ENCODE peak calls at places on chromosomes 3 and 15, in six cellular contexts. One of them, this sample, is unnamed.

GRCh38 chr15:75565062-75565970 is 13.8 kb downstream of the PTPN9 start:
- DNase-seq in adrenal gland: no peak
- DNase-seq in lower lobe of right lung: no peak
- DNase-seq in ovary: no peak
- DNase-seq in AG04450: no peak
- DNase-seq in colonic mucosa: no peak
- DNase-seq in this sample: no peak

GRCh38 chr3:186487819-186488218 is 56.4 kb downstream of the CRYGS start:
- DNase-seq in ovary: no peak
- DNase-seq in lower lobe of right lung: no peak
- DNase-seq in colonic mucosa: no peak
- DNase-seq in adrenal gland: no peak
- DNase-seq in AG04450: no peak
- DNase-seq in this sample: no peak

GRCh38 chr15:85839637-85840036 is 44.9 kb upstream of the KLHL25 start:
- DNase-seq in lower lobe of right lung: no peak
- DNase-seq in ovary: no peak
- DNase-seq in adrenal gland: no peak
- DNase-seq in colonic mucosa: no peak
- DNase-seq in AG04450: no peak
- DNase-seq in this sample: no peak

GRCh38 chr15:57375827-57376694 is at the start of gene CGNL1:
- DNase-seq in lower lobe of right lung: peak; percentile 56
- DNase-seq in ovary: peak; percentile 66
- DNase-seq in adrenal gland: peak; percentile 60
- DNase-seq in AG04450: no peak
- DNase-seq in colonic mucosa: peak; percentile 60
- DNase-seq in this sample: no peak

GRCh38 chr15:68310811-68311463 is 33.4 kb downstream of the FEM1B start:
- DNase-seq in lower lobe of right lung: no peak
- DNase-seq in ovary: no peak
- DNase-seq in adrenal gland: no peak
- DNase-seq in AG04450: no peak
- DNase-seq in colonic mucosa: peak; percentile 9
- DNase-seq in this sample: no peak

GRCh38 chr3:17076940-17077605 is 192.3 kb downstream of the PLCL2 start:
- DNase-seq in ovary: no peak
- DNase-seq in colonic mucosa: no peak
- DNase-seq in lower lobe of right lung: no peak
- DNase-seq in AG04450: no peak
- DNase-seq in adrenal gland: no peak
- DNase-seq in this sample: no peak

GRCh38 chr3:9172851-9173320 is 76.6 kb downstream of the SRGAP3 start:
- DNase-seq in ovary: no peak
- DNase-seq in AG04450: no peak
- DNase-seq in adrenal gland: no peak
- DNase-seq in lower lobe of right lung: no peak
- DNase-seq in colonic mucosa: no peak
- DNase-seq in this sample: no peak

GRCh38 chr15:42548258-42549051 is at the start of the genes HAUS2 and LRRC57:
- DNase-seq in adrenal gland: peak; percentile 88
- DNase-seq in AG04450: no peak
- DNase-seq in lower lobe of right lung: peak; percentile 93
- DNase-seq in colonic mucosa: peak; percentile 93
- DNase-seq in ovary: peak; percentile 90
- DNase-seq in this sample: peak; percentile 86

GRCh38 chr3:44842376-44842775 is 19.3 kb upstream of the TMEM42 start:
- DNase-seq in colonic mucosa: no peak
- DNase-seq in ovary: no peak
- DNase-seq in adrenal gland: no peak
- DNase-seq in lower lobe of right lung: no peak
- DNase-seq in AG04450: no peak
- DNase-seq in this sample: no peak

GRCh38 chr3:158804441-158804840 is 2.6 kb downstream of the MFSD1 start:
- DNase-seq in adrenal gland: no peak
- DNase-seq in lower lobe of right lung: no peak
- DNase-seq in AG04450: no peak
- DNase-seq in ovary: no peak
- DNase-seq in colonic mucosa: no peak
- DNase-seq in this sample: no peak

GRCh38 chr3:15974647-15975046 is 176.9 kb upstream of the ANKRD28 start:
- DNase-seq in colonic mucosa: no peak
- DNase-seq in lower lobe of right lung: no peak
- DNase-seq in ovary: no peak
- DNase-seq in adrenal gland: no peak
- DNase-seq in AG04450: no peak
- DNase-seq in this sample: no peak

GRCh38 chr3:146380052-146380451 is 89.3 kb downstream of the PLSCR2 start:
- DNase-seq in adrenal gland: no peak
- DNase-seq in ovary: no peak
- DNase-seq in lower lobe of right lung: no peak
- DNase-seq in AG04450: no peak
- DNase-seq in colonic mucosa: no peak
- DNase-seq in this sample: no peak

GRCh38 chr15:78402056-78402610 is 35.9 kb upstream of the IREB2 start:
- DNase-seq in adrenal gland: no peak
- DNase-seq in AG04450: no peak
- DNase-seq in lower lobe of right lung: no peak
- DNase-seq in colonic mucosa: no peak
- DNase-seq in ovary: no peak
- DNase-seq in this sample: no peak

GRCh38 chr3:23668430-23668904 is 137.3 kb upstream of the UBE2E1 start:
- DNase-seq in colonic mucosa: no peak
- DNase-seq in adrenal gland: peak; percentile 7
- DNase-seq in lower lobe of right lung: no peak
- DNase-seq in ovary: no peak
- DNase-seq in AG04450: peak; percentile 60
- DNase-seq in this sample: no peak

GRCh38 chr15:80371924-80372323 is 32.3 kb upstream of the ARNT2 start:
- DNase-seq in ovary: no peak
- DNase-seq in colonic mucosa: no peak
- DNase-seq in AG04450: no peak
- DNase-seq in adrenal gland: no peak
- DNase-seq in lower lobe of right lung: no peak
- DNase-seq in this sample: no peak

GRCh38 chr3:183328164-183328563 is 75.1 kb downstream of the B3GNT5 start:
- DNase-seq in lower lobe of right lung: no peak
- DNase-seq in adrenal gland: no peak
- DNase-seq in colonic mucosa: no peak
- DNase-seq in ovary: no peak
- DNase-seq in AG04450: no peak
- DNase-seq in this sample: no peak

GRCh38 chr15:57591237-57591821 is 375 bp upstream of the MYZAP start:
- DNase-seq in lower lobe of right lung: no peak
- DNase-seq in ovary: no peak
- DNase-seq in adrenal gland: no peak
- DNase-seq in AG04450: no peak
- DNase-seq in colonic mucosa: no peak
- DNase-seq in this sample: no peak

GRCh38 chr3:138461246-138461645 is 26.8 kb downstream of the ESYT3 start:
- DNase-seq in lower lobe of right lung: peak; percentile 21
- DNase-seq in colonic mucosa: no peak
- DNase-seq in AG04450: no peak
- DNase-seq in adrenal gland: no peak
- DNase-seq in ovary: no peak
- DNase-seq in this sample: no peak

GRCh38 chr3:115876860-115877646 is 253.7 kb downstream of the GAP43 start:
- DNase-seq in ovary: no peak
- DNase-seq in colonic mucosa: no peak
- DNase-seq in AG04450: no peak
- DNase-seq in lower lobe of right lung: no peak
- DNase-seq in adrenal gland: no peak
- DNase-seq in this sample: no peak

GRCh38 chr15:39205506-39206371 is 375.1 kb upstream of the THBS1 start:
- DNase-seq in colonic mucosa: no peak
- DNase-seq in ovary: no peak
- DNase-seq in AG04450: no peak
- DNase-seq in adrenal gland: no peak
- DNase-seq in lower lobe of right lung: no peak
- DNase-seq in this sample: no peak

GRCh38 chr3:123143669-123144411 is 57.9 kb upstream of the SEC22A start:
- DNase-seq in ovary: peak; percentile 43
- DNase-seq in adrenal gland: peak; percentile 76
- DNase-seq in lower lobe of right lung: no peak
- DNase-seq in colonic mucosa: no peak
- DNase-seq in AG04450: no peak
- DNase-seq in this sample: no peak

GRCh38 chr3:134378384-134378783 is 4.1 kb upstream of the AMOTL2 start:
- DNase-seq in colonic mucosa: peak; percentile 71
- DNase-seq in lower lobe of right lung: peak; percentile 72
- DNase-seq in ovary: no peak
- DNase-seq in AG04450: no peak
- DNase-seq in adrenal gland: peak; percentile 67
- DNase-seq in this sample: peak; percentile 22

GRCh38 chr3:127820221-127820870 is 2.0 kb downstream of the MGLL start:
- DNase-seq in AG04450: no peak
- DNase-seq in colonic mucosa: no peak
- DNase-seq in adrenal gland: no peak
- DNase-seq in ovary: no peak
- DNase-seq in lower lobe of right lung: peak; percentile 76
- DNase-seq in this sample: no peak

GRCh38 chr3:136690611-136691010 is 61.6 kb downstream of the STAG1 start:
- DNase-seq in lower lobe of right lung: no peak
- DNase-seq in colonic mucosa: no peak
- DNase-seq in adrenal gland: no peak
- DNase-seq in AG04450: no peak
- DNase-seq in ovary: no peak
- DNase-seq in this sample: no peak

GRCh38 chr3:134008630-134009156 is 21.0 kb downstream of the SLCO2A1 start:
- DNase-seq in lower lobe of right lung: no peak
- DNase-seq in adrenal gland: peak; percentile 7
- DNase-seq in colonic mucosa: no peak
- DNase-seq in AG04450: peak; percentile 61
- DNase-seq in ovary: no peak
- DNase-seq in this sample: no peak

GRCh38 chr3:132569153-132569552 is 27.9 kb upstream of the ACKR4 start:
- DNase-seq in ovary: no peak
- DNase-seq in adrenal gland: no peak
- DNase-seq in lower lobe of right lung: no peak
- DNase-seq in AG04450: no peak
- DNase-seq in colonic mucosa: no peak
- DNase-seq in this sample: no peak

GRCh38 chr3:161851941-161852566 is 355.4 kb downstream of the OTOL1 start:
- DNase-seq in adrenal gland: peak; percentile 59
- DNase-seq in AG04450: peak; percentile 4
- DNase-seq in lower lobe of right lung: no peak
- DNase-seq in ovary: no peak
- DNase-seq in colonic mucosa: peak; percentile 63
- DNase-seq in this sample: no peak

GRCh38 chr3:21839592-21839991 is 88.6 kb upstream of the ZNF385D start:
- DNase-seq in AG04450: no peak
- DNase-seq in lower lobe of right lung: no peak
- DNase-seq in adrenal gland: peak; percentile 26
- DNase-seq in ovary: no peak
- DNase-seq in colonic mucosa: no peak
- DNase-seq in this sample: no peak

GRCh38 chr3:192772495-192772894 is 45.2 kb upstream of the FGF12 start:
- DNase-seq in adrenal gland: peak; percentile 38
- DNase-seq in colonic mucosa: no peak
- DNase-seq in ovary: no peak
- DNase-seq in AG04450: no peak
- DNase-seq in lower lobe of right lung: no peak
- DNase-seq in this sample: no peak

DNA sequence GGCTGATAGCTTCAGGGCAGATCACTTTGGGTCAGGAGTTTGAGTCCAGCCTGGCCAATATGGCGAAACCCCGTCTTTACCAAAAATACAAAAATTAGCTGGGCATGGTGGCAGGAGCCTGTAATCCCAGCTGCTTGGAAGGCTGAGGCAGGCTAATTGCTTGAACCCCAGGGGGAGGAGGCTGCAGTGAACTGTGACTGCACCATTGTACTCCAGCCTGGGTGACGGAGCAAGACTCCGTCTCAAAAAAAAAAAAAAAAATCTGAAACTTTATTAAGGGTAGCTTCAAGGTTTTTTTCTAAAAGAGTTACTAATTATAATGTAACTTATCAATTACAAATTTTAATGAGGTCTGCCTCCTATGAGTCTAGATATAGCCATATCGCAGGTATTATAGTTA is 5.1 kb downstream of the NECTIN3 start:
- DNase-seq in colonic mucosa: no peak
- DNase-seq in ovary: no peak
- DNase-seq in adrenal gland: no peak
- DNase-seq in AG04450: no peak
- DNase-seq in lower lobe of right lung: no peak
- DNase-seq in this sample: no peak
- H3K27me3 ChIP-seq in colonic mucosa: no peaks in the 10 kb centered on the region
- H3K27me3 ChIP-seq in ovary: no peaks in the 10 kb centered on the region
- H3K27me3 ChIP-seq in adrenal gland: no peaks in the 10 kb centered on the region
- H3K27me3 ChIP-seq in AG04450: no peaks in the 10 kb centered on the region
- H3K27me3 ChIP-seq in lower lobe of right lung: no peaks in the 10 kb centered on the region
- H3K27me3 ChIP-seq in this sample: no peaks in the 10 kb centered on the region

GRCh38 chr15:61764141-61764540 is 296.1 kb downstream of the VPS13C start:
- DNase-seq in colonic mucosa: no peak
- DNase-seq in AG04450: no peak
- DNase-seq in adrenal gland: no peak
- DNase-seq in lower lobe of right lung: no peak
- DNase-seq in ovary: no peak
- DNase-seq in this sample: no peak
- H3K4me3 ChIP-seq in colonic mucosa: no peak overlapping the region
- H3K4me3 ChIP-seq in AG04450: no peak overlapping the region
- H3K4me3 ChIP-seq in adrenal gland: no peak overlapping the region
- H3K4me3 ChIP-seq in lower lobe of right lung: no peak overlapping the region
- H3K4me3 ChIP-seq in ovary: no peak overlapping the region
- H3K4me3 ChIP-seq in this sample: no peak overlapping the region

DNA sequence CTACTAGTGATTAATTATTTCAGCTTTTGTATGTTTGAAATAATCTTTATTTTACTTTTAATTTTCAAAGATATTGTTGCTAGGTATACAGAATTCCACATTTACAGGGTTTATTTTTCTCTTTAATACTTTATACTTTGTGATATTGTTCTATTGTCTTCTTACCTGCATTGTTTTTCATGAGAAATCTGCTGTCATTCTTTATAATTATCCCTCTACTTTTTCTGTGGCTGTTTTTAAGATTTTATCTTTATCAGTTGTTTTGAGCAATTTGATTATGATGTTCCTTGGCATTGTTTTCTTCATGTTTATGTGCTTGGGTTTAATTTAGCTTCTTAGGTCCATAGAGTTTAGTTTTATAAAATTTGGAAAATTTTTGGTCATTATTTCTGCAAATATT is 168.6 kb downstream of the DTWD1 start:
- DNase-seq in colonic mucosa: no peak
- DNase-seq in lower lobe of right lung: no peak
- DNase-seq in ovary: no peak
- DNase-seq in AG04450: no peak
- DNase-seq in adrenal gland: no peak
- DNase-seq in this sample: no peak
- H3K9me3 ChIP-seq in colonic mucosa: peaks cover 5% of the 10 kb centered on the region
- H3K9me3 ChIP-seq in lower lobe of right lung: peaks cover 6% of the 10 kb centered on the region
- H3K9me3 ChIP-seq in ovary: no peaks in the 10 kb centered on the region
- H3K9me3 ChIP-seq in AG04450: peaks cover 3% of the 10 kb centered on the region
- H3K9me3 ChIP-seq in adrenal gland: peaks cover 3% of the 10 kb centered on the region
- H3K9me3 ChIP-seq in this sample: no peaks in the 10 kb centered on the region

DNA sequence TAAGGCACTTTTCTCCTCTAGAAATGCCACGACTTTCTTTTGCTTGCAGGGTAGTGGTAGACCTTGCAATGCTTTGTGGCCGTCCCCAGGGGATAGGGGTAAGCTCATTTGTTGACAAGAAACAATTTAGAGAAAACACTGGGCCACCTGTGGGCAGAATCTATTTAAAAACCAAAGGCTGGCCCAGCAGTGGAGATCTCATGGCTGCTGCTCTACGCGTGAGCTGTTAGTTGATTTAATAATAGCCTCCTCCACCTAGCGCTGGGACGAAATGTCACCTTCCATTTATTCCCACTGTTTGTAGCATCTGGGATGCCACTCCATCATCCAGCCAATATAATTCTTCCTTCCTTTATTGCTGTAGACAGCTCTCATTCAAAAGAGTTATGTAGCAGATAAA is 64.7 kb upstream of the PFN2 start:
- DNase-seq in AG04450: no peak
- DNase-seq in ovary: no peak
- DNase-seq in adrenal gland: no peak
- DNase-seq in colonic mucosa: no peak
- DNase-seq in lower lobe of right lung: no peak
- DNase-seq in this sample: no peak
- H3K27me3 ChIP-seq in AG04450: no peaks in the 10 kb centered on the region
- H3K27me3 ChIP-seq in ovary: no peaks in the 10 kb centered on the region
- H3K27me3 ChIP-seq in adrenal gland: no peaks in the 10 kb centered on the region
- H3K27me3 ChIP-seq in colonic mucosa: no peaks in the 10 kb centered on the region
- H3K27me3 ChIP-seq in lower lobe of right lung: no peaks in the 10 kb centered on the region
- H3K27me3 ChIP-seq in this sample: peaks cover 5% of the 10 kb centered on the region